ENCODE peak calls at places on chromosomes 4 and X, in four cellular contexts. W is AG04450, V is AG09319, L is GM23248. D is an unnamed sample.

GRCh38 chr4:18390655-18391369 is 369.3 kb upstream of the LCORL start:
- DNase-seq in W (no peak), L (peak), V (no peak), D (no peak)

GRCh38 chr4:33592701-33593100 is 2651.6 kb downstream of the ARAP2 start:
- DNase-seq in L (no peak), V (no peak), W (no peak), D (no peak)

GRCh38 chrX:40093586-40093985 is 4.2 kb downstream of the BCOR start:
- DNase-seq in W (no peak), L (no peak), V (no peak), D (no peak)

GRCh38 chrX:85994787-85995186 is 52.6 kb downstream of the CHM start:
- DNase-seq in V (no peak), L (no peak), W (no peak), D (no peak)

GRCh38 chr4:105246712-105247111 is 100.0 kb downstream of the TET2 start:
- DNase-seq in W (peak), V (peak), L (peak), D (peak)

GRCh38 chrX:140431521-140431920 is 73.3 kb downstream of the SOX3 start:
- DNase-seq in W (no peak), L (peak), V (no peak), D (no peak)

GRCh38 chr4:158809611-158810486 is 41.0 kb downstream of the FNIP2 start:
- DNase-seq in W (no peak), V (no peak), L (peak), D (no peak)

GRCh38 chr4:21593268-21594002 is 355.1 kb downstream of the KCNIP4 start:
- DNase-seq in W (no peak), V (no peak), L (peak), D (no peak)

GRCh38 chrX:50889582-50889981 is 21.0 kb upstream of the BMP15 start:
- DNase-seq in L (no peak), V (no peak), W (no peak), D (no peak)

GRCh38 chr4:8761824-8762205 is 109.8 kb downstream of the HMX1 start:
- DNase-seq in L (no peak), V (no peak), W (no peak), D (no peak)

GRCh38 chrX:1435241-1435900 is 17.3 kb downstream of the ASMTL start:
- DNase-seq in L (no peak), V (no peak), W (no peak), D (no peak)

GRCh38 chr4:89336818-89337395 is 29.3 kb upstream of the GPRIN3 start:
- DNase-seq in V (no peak), W (no peak), L (no peak), D (no peak)

GRCh38 chrX:110061138-110061537 is 58.2 kb downstream of the TMEM164 start:
- DNase-seq in V (no peak), W (no peak), L (no peak), D (no peak)

GRCh38 chrX:93580634-93581033 is 92.7 kb downstream of the NAP1L3 start:
- DNase-seq in L (no peak), W (no peak), V (no peak), D (no peak)

GRCh38 chr4:76305033-76305687 is 1.4 kb upstream of the STBD1 start:
- DNase-seq in W (no peak), V (no peak), L (no peak), D (no peak)

GRCh38 chrX:136794080-136794479 is 13.3 kb upstream of the ARHGEF6 start:
- DNase-seq in L (no peak), V (no peak), W (no peak), D (no peak)

GRCh38 chr4:1870328-1870577 is 940 bp upstream of the NSD2 start:
- DNase-seq in V (peak), L (peak), W (no peak), D (no peak)

GRCh38 chr4:122703868-122704267 is 28.6 kb upstream of the BBS12 start:
- DNase-seq in V (no peak), L (peak), W (no peak), D (no peak)

GRCh38 chrX:15877380-15877779 is 22.8 kb upstream of the AP1S2 start:
- DNase-seq in V (no peak), W (peak), L (peak), D (no peak)

GRCh38 chr4:101279377-101279871 is 67.9 kb downstream of the PPP3CA start:
- DNase-seq in L (peak), W (peak), V (peak), D (peak)

GRCh38 chr4:186931519-186931918 is 207.9 kb upstream of the FAT1 start:
- DNase-seq in V (no peak), L (peak), W (no peak), D (no peak)

GRCh38 chrX:132592880-132593279 is 104.0 kb upstream of the MBNL3 start:
- DNase-seq in V (no peak), L (peak), W (no peak), D (no peak)

GRCh38 chr4:142548491-142548890 is 297.6 kb downstream of the INPP4B start:
- DNase-seq in V (no peak), L (peak), W (no peak), D (no peak)

GRCh38 chr4:3710451-3711182 is 55.6 kb upstream of the ADRA2C start:
- DNase-seq in V (no peak), L (no peak), W (no peak), D (no peak)

GRCh38 chr4:154389142-154389541 is 102.5 kb downstream of the DCHS2 start:
- DNase-seq in L (no peak), V (no peak), W (no peak), D (no peak)

D was measured in brain pericyte.